ENCODE peak calls at places on chromosomes 2 and 18, in four cellular contexts. R is AG10803, E is Peyer's patch, K is cardiac muscle cell. C is an unnamed sample.

GRCh38 chr2:11642972-11643371 is 27.0 kb downstream of the NTSR2 start:
- DNase-seq in R (no peak), E (no peak), K (no peak), C (no peak)

GRCh38 chr18:70046796-70047195 is 99.1 kb upstream of the CD226 start:
- DNase-seq in K (no peak), E (no peak), R (peak; percentile 52), C (no peak)

GRCh38 chr2:224311226-224311625 is 90.7 kb downstream of the FAM124B start:
- DNase-seq in K (no peak), R (peak; percentile 31), E (no peak), C (no peak)

GRCh38 chr2:219629976-219630695 is 2.7 kb downstream of the SLC4A3 start:
- DNase-seq in E (no peak), K (no peak), R (no peak), C (peak; percentile 47)

GRCh38 chr2:160474319-160474645 is 19.3 kb downstream of the RBMS1 start:
- DNase-seq in E (no peak), R (no peak), K (no peak), C (no peak)

GRCh38 chr18:51382081-51382480 is 184.6 kb upstream of the MEX3C start:
- DNase-seq in R (no peak), K (no peak), E (no peak), C (no peak)

GRCh38 chr18:13232060-13232917 is 13.7 kb downstream of the LDLRAD4 start:
- DNase-seq in K (no peak), E (no peak), R (peak; percentile 16), C (no peak)

GRCh38 chr2:128801581-128801980 is 482.9 kb upstream of the HS6ST1 start:
- DNase-seq in E (no peak), K (no peak), R (no peak), C (no peak)

GRCh38 chr18:51275712-51276473 is 78.4 kb upstream of the MEX3C start:
- DNase-seq in E (no peak), K (peak; percentile 67), R (peak; percentile 16), C (no peak)

GRCh38 chr2:84022810-84023431 is 436.2 kb downstream of the SUCLG1 start:
- DNase-seq in R (peak; percentile 55), K (peak; percentile 73), E (no peak), C (peak; percentile 14)

GRCh38 chr2:239671471-239671870 is 270.7 kb upstream of the HDAC4 start:
- DNase-seq in E (no peak), R (no peak), K (no peak), C (no peak)

GRCh38 chr2:74876081-74876886 is 42.4 kb downstream of the HK2 start:
- DNase-seq in R (peak; percentile 73), K (peak; percentile 63), E (no peak), C (peak; percentile 80)

GRCh38 chr2:67574230-67574629 is 177.1 kb downstream of the ETAA1 start:
- DNase-seq in E (no peak), K (no peak), R (peak; percentile 62), C (no peak)

GRCh38 chr2:10422251-10422650 is 25.9 kb downstream of the ODC1 start:
- DNase-seq in E (no peak), K (no peak), R (no peak), C (no peak)

GRCh38 chr2:29627366-29627765 is 294.0 kb downstream of the ALK start:
- DNase-seq in K (no peak), E (no peak), R (peak; percentile 61), C (no peak)

GRCh38 chr2:98346259-98347236 is at the start of gene CNGA3:
- DNase-seq in K (peak; percentile 75), R (peak; percentile 6), E (no peak), C (peak; percentile 55)

GRCh38 chr18:27214831-27215230 is 29.7 kb upstream of the CHST9 start:
- DNase-seq in R (no peak), E (no peak), K (no peak), C (no peak)

GRCh38 chr2:109615637-109616144 is 1.5 kb downstream of the SOWAHC start:
- DNase-seq in E (peak; percentile 60), K (no peak), R (no peak), C (no peak)

GRCh38 chr18:45384137-45384998 is 230.9 kb upstream of the SLC14A2 start:
- DNase-seq in E (peak; percentile 60), K (peak; percentile 80), R (peak; percentile 35), C (peak; percentile 46)

GRCh38 chr18:75687626-75688025 is 260.1 kb upstream of the SMIM21 start:
- DNase-seq in R (no peak), K (no peak), E (no peak), C (no peak)

GRCh38 chr18:45498270-45498625 is 117.0 kb upstream of the SLC14A2 start:
- DNase-seq in R (no peak), K (no peak), E (no peak), C (no peak)

GRCh38 chr2:132424526-132425121 is 8.0 kb downstream of the GPR39 start:
- DNase-seq in K (no peak), R (peak; percentile 67), E (no peak), C (no peak)

GRCh38 chr2:132417430-132418035 is 928 bp downstream of the GPR39 start:
- DNase-seq in R (no peak), E (no peak), K (no peak), C (no peak)

GRCh38 chr2:132416996-132417395 is 391 bp downstream of the GPR39 start:
- DNase-seq in E (peak; percentile 55), R (no peak), K (no peak), C (no peak)

GRCh38 chr2:132420776-132421175 is 4.2 kb downstream of the GPR39 start:
- DNase-seq in K (no peak), E (no peak), R (no peak), C (no peak)

DNA sequence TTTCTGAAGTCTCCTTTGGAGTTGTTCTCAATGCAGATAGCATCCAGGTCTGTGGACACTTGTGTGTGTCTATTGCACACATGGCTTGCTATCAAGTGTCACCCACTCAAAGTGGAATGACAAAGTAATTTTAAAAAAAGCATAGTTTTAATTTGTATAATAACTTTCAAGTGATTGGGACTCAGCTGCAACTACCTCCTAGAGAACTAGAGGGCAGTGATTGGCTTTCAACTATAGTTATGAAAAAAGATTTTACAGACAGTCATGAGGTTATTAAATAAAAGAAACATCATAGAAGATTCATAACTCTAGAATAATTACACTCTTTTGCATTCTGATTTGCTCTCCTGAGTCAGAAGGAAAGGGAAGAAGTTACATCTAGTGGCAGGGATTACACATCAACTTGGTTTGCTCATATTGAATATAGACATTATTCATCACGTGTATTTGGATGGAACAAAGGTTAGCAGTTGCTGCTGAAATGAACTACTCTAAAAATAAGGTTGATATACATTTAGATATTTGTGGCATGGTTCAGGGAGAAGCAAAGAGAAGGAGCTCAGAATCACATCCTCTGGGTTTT is 4.7 kb downstream of the GPR39 start:
- DNase-seq in E (no peak), K (no peak), R (no peak), C (no peak)
- TF ChIP-seq CTCF in E (no peak), K (peak; percentile 14), R (peak; percentile 29), C (no peak)

DNA sequence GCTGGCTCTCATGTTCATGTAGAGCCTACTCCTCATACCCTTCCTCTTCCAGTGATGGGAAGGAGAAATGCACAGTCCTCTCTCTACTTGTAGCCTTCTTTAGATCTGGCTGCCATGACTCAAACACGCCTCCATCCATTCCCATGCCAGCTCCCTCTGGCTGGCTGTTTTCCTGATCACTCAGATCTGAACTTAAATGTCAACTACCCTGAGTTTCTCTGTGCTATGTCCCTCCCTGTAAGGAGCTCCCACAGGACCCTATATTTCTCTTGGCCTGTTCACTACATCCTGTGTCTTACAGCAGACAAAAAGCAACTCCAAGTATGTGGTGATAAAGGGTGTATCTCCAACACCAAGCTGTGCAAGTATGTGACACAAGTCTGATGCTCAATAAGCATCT is 152.4 kb downstream of the TCF4 start:
- DNase-seq in R (no peak), K (no peak), E (no peak), C (no peak)
- TF ChIP-seq CTCF in R (no peak), K (no peak), E (no peak), C (no peak)

GRCh38 chr2:60514886-60515407 is 38.5 kb downstream of the BCL11A start:
- DNase-seq in E (no peak), K (no peak), R (no peak), C (no peak)

GRCh38 chr2:60517441-60517840 is 36.0 kb downstream of the BCL11A start:
- DNase-seq in E (no peak), K (no peak), R (peak; percentile 20), C (no peak)

GRCh38 chr2:60516383-60516811 is 37.1 kb downstream of the BCL11A start:
- DNase-seq in R (peak; percentile 92), K (no peak), E (no peak), C (no peak)

GRCh38 chr2:60516826-60517225 is 36.6 kb downstream of the BCL11A start:
- DNase-seq in R (peak; percentile 70), K (no peak), E (no peak), C (no peak)

GRCh38 chr2:60515751-60516226 is 37.7 kb downstream of the BCL11A start:
- DNase-seq in E (no peak), K (no peak), R (peak; percentile 93), C (peak; percentile 71)
- TF ChIP-seq CTCF in E (no peak), K (peak; percentile 12), R (peak; percentile 37), C (no peak)

DNA sequence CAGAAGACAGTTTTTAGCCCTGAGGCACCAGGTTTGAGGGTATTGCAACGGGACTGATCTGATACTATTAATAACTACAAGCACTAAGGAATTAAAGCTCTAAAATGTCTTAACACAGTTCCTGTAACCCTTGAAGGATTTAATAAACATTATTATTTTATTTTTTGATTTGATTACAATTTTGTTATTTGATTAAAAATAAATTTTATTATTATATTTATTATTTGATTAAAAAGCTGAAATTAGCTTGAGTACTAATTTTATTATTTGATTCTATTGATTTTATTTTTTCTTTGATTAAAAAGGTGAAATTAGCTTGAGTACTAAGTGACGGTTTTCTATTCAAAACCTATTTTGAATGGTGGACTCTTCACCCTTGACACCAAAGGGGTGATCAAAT is 307.3 kb downstream of the ZNF521 start:
- DNase-seq in K (no peak), E (no peak), R (no peak), C (no peak)
- TF ChIP-seq CTCF in K (no peak), E (no peak), R (no peak), C (no peak)

DNA sequence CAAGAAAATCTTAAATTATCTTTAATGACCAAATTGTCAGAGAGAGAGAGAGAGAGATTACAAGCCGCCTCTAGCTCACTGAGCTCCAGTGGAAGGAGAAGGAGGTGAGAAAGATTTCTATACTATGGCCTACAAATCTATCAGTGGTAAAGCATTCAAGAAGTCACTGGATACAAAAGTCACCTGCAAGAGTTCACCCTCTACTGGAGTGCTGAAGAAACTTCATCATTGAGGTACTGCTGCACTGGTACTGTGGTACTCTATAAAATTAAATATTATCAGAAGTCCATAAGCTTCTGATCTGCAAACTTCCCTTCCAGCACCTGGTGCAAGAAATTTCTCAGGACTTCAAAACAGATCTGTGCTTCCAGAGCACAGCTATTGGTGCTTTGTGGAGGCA is 48.3 kb upstream of the AGPS start:
- DNase-seq in R (no peak), K (no peak), E (no peak), C (no peak)
- TF ChIP-seq CTCF in R (no peak), K (no peak), E (no peak), C (no peak)

GRCh38 chr2:79982445-79982844 is 322.1 kb downstream of the LRRTM1 start:
- DNase-seq in K (peak; percentile 11), R (no peak), E (peak; percentile 57), C (no peak)
- TF ChIP-seq CTCF in K (peak; percentile 3), R (peak; percentile 45), E (peak; percentile 74), C (no peak)

GRCh38 chr2:235908826-235909225 is 259.4 kb downstream of the GBX2 start:
- DNase-seq in R (no peak), E (no peak), K (no peak), C (peak; percentile 64)
- TF ChIP-seq CTCF in R (no peak), E (no peak), K (no peak), C (no peak)

GRCh38 chr2:237475704-237476107 is 11.3 kb upstream of the MLPH start:
- DNase-seq in R (peak; percentile 71), K (peak; percentile 48), E (no peak), C (no peak)
- TF ChIP-seq CTCF in R (no peak), K (peak; percentile 15), E (no peak), C (no peak)

GRCh38 chr2:78979380-78980238 is 45.9 kb upstream of the REG3G start:
- DNase-seq in E (no peak), K (peak; percentile 80), R (no peak), C (peak; percentile 40)
- TF ChIP-seq CTCF in E (peak; percentile 73), K (peak; percentile 66), R (peak; percentile 32), C (peak; percentile 71)

C was measured in GM13976.